ENCODE peak calls at places on chromosomes 7 and 10, in nine cellular contexts. P, E, H, Q, R, S, W, D and J are unnamed samples. For H3K36me3, the result is how much of the 10 kb centered on the place peaks cover.

GRCh38 chr10:5953676-5954075 is 23.7 kb downstream of the IL15RA start:
- DNase-seq in P (no peak), E (no peak), H (no peak), Q (peak), R (no peak), S (no peak), W (no peak), D (peak), J (no peak)

GRCh38 chr10:123009105-123009805 is 449 bp downstream of the ACADSB start:
- DNase-seq in P (no peak), E (peak), H (peak), Q (peak), R (peak), S (no peak), W (peak), D (peak), J (peak)

GRCh38 chr7:158613481-158613880 is 25.9 kb upstream of the PTPRN2 start:
- DNase-seq in P (peak), E (no peak), H (peak), Q (no peak), R (no peak), S (no peak), W (peak), D (no peak), J (no peak)

GRCh38 chr10:21989453-21990154 is 13.9 kb downstream of the DNAJC1 start:
- DNase-seq in P (no peak), E (peak), H (peak), Q (peak), R (peak), S (no peak), W (peak), D (peak), J (peak)

GRCh38 chr7:102837802-102838201 is 75.0 kb upstream of the LRRC17 start:
- DNase-seq in P (no peak), E (no peak), H (no peak), Q (no peak), R (no peak), S (no peak), W (no peak), D (no peak), J (no peak)

GRCh38 chr7:25025218-25025671 is 45.3 kb upstream of the OSBPL3 start:
- DNase-seq in P (peak), E (no peak), H (no peak), Q (no peak), R (no peak), S (no peak), W (peak), D (no peak), J (no peak)

GRCh38 chr10:117548191-117548668 is 5.7 kb downstream of the EMX2 start:
- DNase-seq in P (no peak), E (no peak), H (no peak), Q (no peak), R (peak), S (no peak), W (no peak), D (no peak), J (no peak)

GRCh38 chr10:17643339-17643754 is 604 bp upstream of the STAM start:
- DNase-seq in P (peak), E (peak), H (no peak), Q (peak), R (peak), S (no peak), W (peak), D (peak), J (peak)

GRCh38 chr7:130432886-130433285 is 7.9 kb downstream of the CEP41 start:
- DNase-seq in P (no peak), E (no peak), H (no peak), Q (no peak), R (no peak), S (no peak), W (peak), D (no peak), J (no peak)

GRCh38 chr7:42372498-42372897 is 135.5 kb upstream of the GLI3 start:
- DNase-seq in P (no peak), E (peak), H (no peak), Q (no peak), R (no peak), S (no peak), W (peak), D (no peak), J (no peak)

GRCh38 chr10:127738512-127739424 is 1.8 kb downstream of the FOXI2 start:
- DNase-seq in P (no peak), E (no peak), H (no peak), Q (no peak), R (no peak), S (no peak), W (no peak), D (no peak), J (no peak)

GRCh38 chr7:115747174-115747573 is 283.4 kb downstream of the TFEC start:
- DNase-seq in P (no peak), E (no peak), H (no peak), Q (no peak), R (no peak), S (no peak), W (no peak), D (no peak), J (no peak)

GRCh38 chr10:18333616-18334015 is 193.4 kb downstream of the CACNB2 start:
- DNase-seq in P (no peak), E (no peak), H (no peak), Q (no peak), R (no peak), S (no peak), W (no peak), D (no peak), J (no peak)

GRCh38 chr10:43262902-43263466 is 3.9 kb downstream of the RASGEF1A start:
- DNase-seq in P (no peak), E (no peak), H (no peak), Q (no peak), R (no peak), S (no peak), W (no peak), D (peak), J (no peak)

GRCh38 chr10:1094112-1095057 is 38.2 kb downstream of the WDR37 start:
- DNase-seq in P (no peak), E (no peak), H (no peak), Q (no peak), R (no peak), S (no peak), W (peak), D (no peak), J (no peak)

GRCh38 chr7:91055219-91055618 is 209.0 kb upstream of the FZD1 start:
- DNase-seq in P (no peak), E (no peak), H (no peak), Q (no peak), R (no peak), S (no peak), W (no peak), D (no peak), J (no peak)

GRCh38 chr7:15555385-15555859 is 6.4 kb downstream of the AGMO start:
- DNase-seq in P (no peak), E (no peak), H (no peak), Q (no peak), R (no peak), S (no peak), W (no peak), D (no peak), J (no peak)

GRCh38 chr7:127320974-127321373 is 68.2 kb upstream of the GRM8 start:
- DNase-seq in P (no peak), E (no peak), H (no peak), Q (no peak), R (no peak), S (no peak), W (no peak), D (no peak), J (no peak)

GRCh38 chr7:119664601-119665000 is 608.4 kb upstream of the KCND2 start:
- DNase-seq in P (peak), E (no peak), H (no peak), Q (no peak), R (no peak), S (no peak), W (peak), D (no peak), J (no peak)

GRCh38 chr7:44286618-44287487 is 38.5 kb downstream of the CAMK2B start:
- DNase-seq in P (no peak), E (peak), H (no peak), Q (peak), R (peak), S (no peak), W (no peak), D (peak), J (peak)

GRCh38 chr7:610531-611280 is 91.1 kb upstream of the PDGFA start:
- DNase-seq in P (no peak), E (peak), H (no peak), Q (no peak), R (peak), S (no peak), W (peak), D (no peak), J (peak)

GRCh38 chr10:49661291-49661856 is 18.1 kb upstream of the C10orf53 start:
- DNase-seq in P (no peak), E (no peak), H (no peak), Q (no peak), R (no peak), S (no peak), W (no peak), D (no peak), J (no peak)

GRCh38 chr10:49213211-49213610 is 25.0 kb upstream of the TMEM273 start:
- DNase-seq in P (no peak), E (no peak), H (no peak), Q (no peak), R (no peak), S (no peak), W (no peak), D (no peak), J (no peak)

GRCh38 chr7:30433082-30433481 is 45.5 kb downstream of the NOD1 start:
- DNase-seq in P (no peak), E (no peak), H (no peak), Q (peak), R (peak), S (no peak), W (peak), D (peak), J (peak)

GRCh38 chr7:158827411-158828342 is 1.6 kb downstream of the ESYT2 start:
- DNase-seq in P (no peak), E (no peak), H (peak), Q (no peak), R (no peak), S (no peak), W (peak), D (no peak), J (no peak)

GRCh38 chr10:22436526-22436892 is 91.2 kb downstream of the SPAG6 start:
- DNase-seq in P (no peak), E (no peak), H (no peak), Q (no peak), R (no peak), S (no peak), W (no peak), D (no peak), J (no peak)

GRCh38 chr7:133290676-133291332 is 37.9 kb downstream of the EXOC4 start:
- DNase-seq in P (no peak), E (no peak), H (no peak), Q (no peak), R (no peak), S (no peak), W (peak), D (no peak), J (no peak)
- H3K36me3 ChIP-seq in P (under half), E (under half), H (under half), Q (under half), R (under half), S (under half), W (under half), D (under half), J (under half)

GRCh38 chr10:79219276-79219957 is 127.9 kb upstream of the PPIF start:
- DNase-seq in P (no peak), E (no peak), H (no peak), Q (peak), R (no peak), S (no peak), W (no peak), D (no peak), J (peak)
- H3K36me3 ChIP-seq in P (under half), E (under half), H (under half), Q (under half), R (under half), S (under half), W (under half), D (under half), J (under half)

GRCh38 chr7:131509087-131509486 is 47.3 kb downstream of the PODXL start:
- DNase-seq in P (no peak), E (no peak), H (no peak), Q (no peak), R (no peak), S (no peak), W (no peak), D (no peak), J (no peak)
- H3K36me3 ChIP-seq in P (under half), E (half or more), H (under half), Q (under half), R (under half), S (under half), W (under half), D (under half), J (half or more)

GRCh38 chr10:103168436-103168835 is 24.6 kb downstream of the NT5C2 start:
- DNase-seq in P (no peak), E (no peak), H (no peak), Q (no peak), R (no peak), S (no peak), W (peak), D (no peak), J (no peak)
- H3K36me3 ChIP-seq in P (under half), E (under half), H (half or more), Q (under half), R (under half), S (under half), W (under half), D (half or more), J (half or more)

GRCh38 chr7:155846156-155846555 is 33.9 kb upstream of the SHH start:
- DNase-seq in P (no peak), E (no peak), H (no peak), Q (peak), R (no peak), S (no peak), W (no peak), D (no peak), J (no peak)
- H3K36me3 ChIP-seq in P (under half), E (under half), H (under half), Q (under half), R (under half), S (under half), W (under half), D (under half), J (under half)

GRCh38 chr7:75049817-75050216 is 23.8 kb downstream of the RCC1L start:
- DNase-seq in P (no peak), E (no peak), H (no peak), Q (no peak), R (no peak), S (no peak), W (no peak), D (no peak), J (no peak)
- H3K36me3 ChIP-seq in P (under half), E (half or more), H (half or more), Q (under half), R (under half), S (under half), W (under half), D (half or more), J (half or more)

GRCh38 chr7:47281161-47281560 is 300.8 kb downstream of the TNS3 start:
- DNase-seq in P (no peak), E (no peak), H (no peak), Q (peak), R (no peak), S (no peak), W (no peak), D (no peak), J (no peak)

GRCh38 chr7:47273974-47274766 is 307.7 kb downstream of the TNS3 start:
- DNase-seq in P (no peak), E (no peak), H (no peak), Q (no peak), R (no peak), S (no peak), W (no peak), D (peak), J (no peak)

GRCh38 chr7:47280114-47280513 is 301.8 kb downstream of the TNS3 start:
- DNase-seq in P (no peak), E (no peak), H (peak), Q (no peak), R (no peak), S (no peak), W (no peak), D (no peak), J (no peak)

GRCh38 chr7:47278043-47278442 is 303.9 kb downstream of the TNS3 start:
- DNase-seq in P (no peak), E (no peak), H (no peak), Q (no peak), R (no peak), S (no peak), W (no peak), D (no peak), J (no peak)

GRCh38 chr7:47277321-47277781 is 304.6 kb downstream of the TNS3 start:
- DNase-seq in P (no peak), E (no peak), H (no peak), Q (peak), R (no peak), S (no peak), W (no peak), D (no peak), J (no peak)
- H3K36me3 ChIP-seq in P (under half), E (under half), H (under half), Q (under half), R (under half), S (under half), W (under half), D (half or more), J (half or more)

GRCh38 chr7:105212236-105212635 is 176.5 kb downstream of the SRPK2 start:
- DNase-seq in P (no peak), E (no peak), H (no peak), Q (no peak), R (no peak), S (no peak), W (no peak), D (no peak), J (no peak)
- H3K36me3 ChIP-seq in P (under half), E (under half), H (under half), Q (under half), R (under half), S (under half), W (under half), D (under half), J (under half)

GRCh38 chr7:139421123-139421522 is 61.4 kb downstream of the LUC7L2 start:
- DNase-seq in P (no peak), E (no peak), H (no peak), Q (no peak), R (no peak), S (no peak), W (no peak), D (no peak), J (no peak)

GRCh38 chr7:139422126-139422525 is 61.3 kb downstream of the KLRG2 start:
- DNase-seq in P (no peak), E (no peak), H (no peak), Q (peak), R (no peak), S (no peak), W (no peak), D (no peak), J (no peak)

GRCh38 chr7:139416405-139416804 is 56.7 kb downstream of the LUC7L2 start:
- DNase-seq in P (no peak), E (no peak), H (no peak), Q (no peak), R (no peak), S (no peak), W (no peak), D (no peak), J (no peak)

GRCh38 chr7:139423091-139423490 is 60.4 kb downstream of the KLRG2 start:
- DNase-seq in P (no peak), E (no peak), H (no peak), Q (no peak), R (no peak), S (no peak), W (no peak), D (no peak), J (no peak)

GRCh38 chr7:139417478-139417877 is 57.8 kb downstream of the LUC7L2 start:
- DNase-seq in P (no peak), E (no peak), H (no peak), Q (no peak), R (no peak), S (no peak), W (no peak), D (no peak), J (no peak)
- H3K36me3 ChIP-seq in P (under half), E (half or more), H (half or more), Q (under half), R (under half), S (under half), W (under half), D (half or more), J (half or more)